ENCODE peak calls at places on chromosomes 4 and X, in seven cellular contexts. J is NCI-H2107; B is activated CD4-positive, alpha-beta T cell treated with anti-CD3 and anti-CD28 coated beads, Interleukin-2, amount 50 U/mL, for 1 hour; X is astrocyte of the spinal cord; C is colonic mucosa; T is H7; F is stimulated activated CD4-positive, alpha-beta T cell treated with anti-CD3 and anti-CD28 coated beads, TNF-alpha, amount 100 ng/mL, for 4 hours. N is an unnamed sample.

GRCh38 chr4:89268572-89269180 is 38.9 kb downstream of the GPRIN3 start:
- DNase-seq in T (no peak), F (no peak), J (no peak), X (no peak), B (no peak), C (no peak), N (no peak)

GRCh38 chrX:47502591-47503222 is 19.7 kb upstream of the ZNF41 start:
- DNase-seq in C (no peak), X (no peak), B (no peak), F (no peak), J (peak), T (no peak), N (no peak)

GRCh38 chrX:136692271-136692670 is 44.3 kb downstream of the CD40LG start:
- DNase-seq in X (no peak), C (no peak), B (no peak), J (no peak), T (no peak), F (no peak), N (no peak)

GRCh38 chrX:42955349-42955748 is 177.4 kb upstream of the PPP1R2C start:
- DNase-seq in J (no peak), X (no peak), C (no peak), F (no peak), B (no peak), T (no peak), N (no peak)

GRCh38 chrX:151697537-151697936 is 2.3 kb downstream of the PRRG3 start:
- DNase-seq in F (no peak), T (no peak), X (no peak), J (no peak), B (no peak), C (no peak), N (no peak)

GRCh38 chr4:169993531-169993930 is 32.7 kb downstream of the MFAP3L start:
- DNase-seq in J (no peak), B (no peak), F (no peak), C (no peak), T (no peak), X (no peak), N (no peak)

GRCh38 chrX:153646620-153647373 is at the start of gene DUSP9:
- DNase-seq in B (no peak), J (no peak), F (no peak), T (peak), C (peak), X (no peak), N (no peak)

GRCh38 chr4:23946307-23946706 is 56.5 kb upstream of the PPARGC1A start:
- DNase-seq in J (no peak), F (no peak), T (no peak), C (no peak), X (no peak), B (no peak), N (no peak)

GRCh38 chrX:43560247-43560946 is 95.7 kb upstream of the MAOA start:
- DNase-seq in F (no peak), X (no peak), C (no peak), J (no peak), B (no peak), T (no peak), N (no peak)

GRCh38 chr4:73707918-73708577 is 32.3 kb upstream of the CXCL8 start:
- DNase-seq in C (peak), T (no peak), F (no peak), B (no peak), J (no peak), X (peak), N (no peak)

GRCh38 chrX:15761564-15762191 is 23.6 kb downstream of the CA5B start:
- DNase-seq in B (no peak), F (no peak), T (peak), C (peak), X (peak), J (peak), N (peak)

GRCh38 chr4:128385683-128386304 is 98.2 kb upstream of the PGRMC2 start:
- DNase-seq in T (no peak), X (peak), F (no peak), B (no peak), C (no peak), J (no peak), N (no peak)

GRCh38 chr4:6893449-6894085 is 16.1 kb upstream of the TBC1D14 start:
- DNase-seq in J (no peak), F (no peak), C (peak), B (no peak), X (peak), T (no peak), N (no peak)

GRCh38 chrX:80808854-80809493 is 703 bp downstream of the BRWD3 start:
- DNase-seq in C (peak), B (peak), X (peak), J (no peak), F (peak), T (peak), N (peak)

GRCh38 chr4:180057891-180058643 is 2185.1 kb upstream of the TENM3 start:
- DNase-seq in B (no peak), C (peak), X (peak), J (no peak), F (no peak), T (peak), N (no peak)

GRCh38 chr4:123661080-123661737 is 264.6 kb downstream of the SPRY1 start:
- DNase-seq in F (no peak), B (no peak), J (no peak), X (peak), T (no peak), C (no peak), N (no peak)